ENCODE peak calls at places on chromosomes 13 and 19, in six cellular contexts. One of them, this sample, is unnamed.

GRCh38 chr13:37442996-37443395 is 155.6 kb downstream of the POSTN start:
- DNase-seq in HCT116: no peak
- DNase-seq in neural progenitor cell: no peak
- DNase-seq in PC-3: no peak
- DNase-seq in GM23248: peak; percentile 43
- DNase-seq in SK-N-SH: no peak
- DNase-seq in this sample: no peak

GRCh38 chr19:38658462-38659306 is 11.2 kb downstream of the ACTN4 start:
- DNase-seq in PC-3: peak; percentile 97
- DNase-seq in HCT116: peak; percentile 83
- DNase-seq in neural progenitor cell: no peak
- DNase-seq in SK-N-SH: no peak
- DNase-seq in GM23248: peak; percentile 99
- DNase-seq in this sample: no peak

GRCh38 chr19:18868380-18869230 is 27.4 kb downstream of the CERS1 start:
- DNase-seq in PC-3: no peak
- DNase-seq in GM23248: peak; percentile 35
- DNase-seq in neural progenitor cell: no peak
- DNase-seq in HCT116: no peak
- DNase-seq in SK-N-SH: no peak
- DNase-seq in this sample: no peak

GRCh38 chr13:51532736-51533197 is 51.5 kb upstream of the WDFY2 start:
- DNase-seq in SK-N-SH: no peak
- DNase-seq in HCT116: no peak
- DNase-seq in PC-3: no peak
- DNase-seq in neural progenitor cell: no peak
- DNase-seq in GM23248: no peak
- DNase-seq in this sample: no peak

GRCh38 chr19:13143135-13143534 is 7.0 kb downstream of the STX10 start:
- DNase-seq in GM23248: peak; percentile 73
- DNase-seq in PC-3: peak; percentile 91
- DNase-seq in HCT116: no peak
- DNase-seq in SK-N-SH: no peak
- DNase-seq in neural progenitor cell: no peak
- DNase-seq in this sample: no peak

GRCh38 chr13:79451500-79451962 is 29.4 kb upstream of the NDFIP2 start:
- DNase-seq in PC-3: peak; percentile 62
- DNase-seq in GM23248: peak; percentile 98
- DNase-seq in neural progenitor cell: no peak
- DNase-seq in SK-N-SH: peak; percentile 6
- DNase-seq in HCT116: no peak
- DNase-seq in this sample: peak; percentile 34

GRCh38 chr19:22606954-22607652 is 27.0 kb upstream of the ZNF492 start:
- DNase-seq in PC-3: no peak
- DNase-seq in GM23248: no peak
- DNase-seq in neural progenitor cell: no peak
- DNase-seq in HCT116: no peak
- DNase-seq in SK-N-SH: no peak
- DNase-seq in this sample: no peak

GRCh38 chr13:92657565-92657964 is 569.0 kb upstream of the GPC6 start:
- DNase-seq in neural progenitor cell: no peak
- DNase-seq in PC-3: no peak
- DNase-seq in HCT116: no peak
- DNase-seq in GM23248: no peak
- DNase-seq in SK-N-SH: no peak
- DNase-seq in this sample: no peak

GRCh38 chr19:2613507-2614295 is 88.8 kb downstream of the GNG7 start:
- DNase-seq in GM23248: peak; percentile 71
- DNase-seq in PC-3: peak; percentile 53
- DNase-seq in neural progenitor cell: peak; percentile 57
- DNase-seq in SK-N-SH: peak; percentile 78
- DNase-seq in HCT116: no peak
- DNase-seq in this sample: peak; percentile 74

GRCh38 chr19:18776288-18776594 is 14.9 kb downstream of the COMP start:
- DNase-seq in neural progenitor cell: no peak
- DNase-seq in SK-N-SH: no peak
- DNase-seq in GM23248: peak; percentile 79
- DNase-seq in HCT116: no peak
- DNase-seq in PC-3: peak; percentile 55
- DNase-seq in this sample: no peak

GRCh38 chr19:19217110-19217509 is 5.4 kb downstream of the NCAN start:
- DNase-seq in GM23248: peak; percentile 26
- DNase-seq in HCT116: peak; percentile 75
- DNase-seq in neural progenitor cell: no peak
- DNase-seq in SK-N-SH: peak; percentile 66
- DNase-seq in PC-3: peak; percentile 64
- DNase-seq in this sample: peak; percentile 38

GRCh38 chr13:112569771-112570288 is 18.1 kb downstream of the TUBGCP3 start:
- DNase-seq in SK-N-SH: no peak
- DNase-seq in PC-3: no peak
- DNase-seq in HCT116: no peak
- DNase-seq in neural progenitor cell: no peak
- DNase-seq in GM23248: no peak
- DNase-seq in this sample: no peak

GRCh38 chr13:105276571-105276970 is 1258.9 kb downstream of the EFNB2 start:
- DNase-seq in PC-3: no peak
- DNase-seq in HCT116: no peak
- DNase-seq in GM23248: no peak
- DNase-seq in neural progenitor cell: no peak
- DNase-seq in SK-N-SH: no peak
- DNase-seq in this sample: no peak

GRCh38 chr19:14413765-14414171 is 5.4 kb downstream of the DDX39A start:
- DNase-seq in HCT116: no peak
- DNase-seq in neural progenitor cell: no peak
- DNase-seq in GM23248: peak; percentile 47
- DNase-seq in SK-N-SH: peak; percentile 73
- DNase-seq in PC-3: no peak
- DNase-seq in this sample: no peak

GRCh38 chr19:4379383-4380253 is 20.7 kb downstream of the SH3GL1 start:
- DNase-seq in PC-3: peak; percentile 91
- DNase-seq in GM23248: peak; percentile 45
- DNase-seq in neural progenitor cell: no peak
- DNase-seq in HCT116: no peak
- DNase-seq in SK-N-SH: peak; percentile 18
- DNase-seq in this sample: no peak

GRCh38 chr19:4378886-4379285 is 21.5 kb downstream of the SH3GL1 start:
- DNase-seq in HCT116: no peak
- DNase-seq in SK-N-SH: no peak
- DNase-seq in neural progenitor cell: no peak
- DNase-seq in PC-3: no peak
- DNase-seq in GM23248: no peak
- DNase-seq in this sample: no peak

GRCh38 chr19:4376991-4377781 is 23.2 kb downstream of the SH3GL1 start:
- DNase-seq in neural progenitor cell: no peak
- DNase-seq in SK-N-SH: no peak
- DNase-seq in HCT116: no peak
- DNase-seq in PC-3: peak; percentile 84
- DNase-seq in GM23248: peak; percentile 69
- DNase-seq in this sample: no peak

GRCh38 chr19:4376245-4376990 is 23.9 kb downstream of the SH3GL1 start:
- DNase-seq in neural progenitor cell: no peak
- DNase-seq in GM23248: no peak
- DNase-seq in SK-N-SH: no peak
- DNase-seq in PC-3: peak; percentile 45
- DNase-seq in HCT116: no peak
- DNase-seq in this sample: no peak

GRCh38 chr19:4380254-4380727 is 20.1 kb downstream of the SH3GL1 start:
- DNase-seq in GM23248: peak; percentile 47
- DNase-seq in HCT116: no peak
- DNase-seq in SK-N-SH: peak; percentile 29
- DNase-seq in PC-3: no peak
- DNase-seq in neural progenitor cell: no peak
- DNase-seq in this sample: no peak
- TF ChIP-seq EZH2phosphoT487 in GM23248: no peak
- TF ChIP-seq EZH2phosphoT487 in HCT116: no peak
- TF ChIP-seq EZH2phosphoT487 in SK-N-SH: no peak
- TF ChIP-seq EZH2phosphoT487 in PC-3: no peak
- TF ChIP-seq EZH2phosphoT487 in neural progenitor cell: no peak
- TF ChIP-seq EZH2phosphoT487 in this sample: no peak

GRCh38 chr13:100798739-100799361 is 124.3 kb upstream of the TMTC4 start:
- DNase-seq in GM23248: no peak
- DNase-seq in SK-N-SH: no peak
- DNase-seq in neural progenitor cell: peak; percentile 35
- DNase-seq in HCT116: no peak
- DNase-seq in PC-3: no peak
- DNase-seq in this sample: no peak

GRCh38 chr13:100794575-100794974 is 120.0 kb upstream of the TMTC4 start:
- DNase-seq in PC-3: no peak
- DNase-seq in HCT116: no peak
- DNase-seq in SK-N-SH: no peak
- DNase-seq in neural progenitor cell: no peak
- DNase-seq in GM23248: no peak
- DNase-seq in this sample: no peak

GRCh38 chr13:100797921-100798320 is 123.3 kb upstream of the TMTC4 start:
- DNase-seq in HCT116: no peak
- DNase-seq in neural progenitor cell: no peak
- DNase-seq in SK-N-SH: peak; percentile 19
- DNase-seq in PC-3: no peak
- DNase-seq in GM23248: no peak
- DNase-seq in this sample: no peak

GRCh38 chr13:100800283-100800875 is 125.8 kb upstream of the TMTC4 start:
- DNase-seq in GM23248: no peak
- DNase-seq in neural progenitor cell: no peak
- DNase-seq in PC-3: no peak
- DNase-seq in HCT116: no peak
- DNase-seq in SK-N-SH: no peak
- DNase-seq in this sample: no peak

DNA sequence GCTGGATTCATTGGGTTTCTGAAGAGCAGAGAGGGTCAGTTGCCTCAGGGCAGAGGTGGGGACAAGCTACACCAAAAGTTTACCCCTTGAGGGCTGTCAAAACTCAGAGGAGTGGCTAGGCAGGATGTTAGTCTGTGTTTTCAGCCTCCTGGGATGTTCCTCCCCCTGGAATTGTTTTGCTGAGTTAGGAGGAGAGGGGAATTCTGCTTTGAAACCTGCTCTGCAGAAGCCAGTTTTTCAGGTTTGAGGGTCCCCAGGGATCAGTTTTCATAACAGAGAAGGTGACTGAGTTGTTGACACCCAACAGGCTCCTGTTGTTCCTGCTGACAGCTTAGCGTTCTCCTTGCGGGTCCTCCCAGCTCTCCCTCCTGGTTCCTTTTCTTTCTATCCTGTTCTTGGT is 121.9 kb upstream of the TMTC4 start:
- DNase-seq in HCT116: no peak
- DNase-seq in PC-3: no peak
- DNase-seq in GM23248: no peak
- DNase-seq in neural progenitor cell: no peak
- DNase-seq in SK-N-SH: no peak
- DNase-seq in this sample: no peak
- H3K9ac ChIP-seq in HCT116: no peak overlapping the region
- H3K9ac ChIP-seq in PC-3: no peak overlapping the region
- H3K9ac ChIP-seq in GM23248: no peak overlapping the region
- H3K9ac ChIP-seq in neural progenitor cell: no peak overlapping the region
- H3K9ac ChIP-seq in SK-N-SH: no peak overlapping the region
- H3K9ac ChIP-seq in this sample: no peak overlapping the region

GRCh38 chr19:17539288-17540117 is 15.9 kb upstream of the COLGALT1 start:
- DNase-seq in HCT116: peak; percentile 96
- DNase-seq in PC-3: peak; percentile 94
- DNase-seq in neural progenitor cell: peak; percentile 98
- DNase-seq in GM23248: peak; percentile 96
- DNase-seq in SK-N-SH: peak; percentile 99
- DNase-seq in this sample: peak; percentile 75

GRCh38 chr19:17536957-17537356 is 18.5 kb upstream of the COLGALT1 start:
- DNase-seq in neural progenitor cell: no peak
- DNase-seq in SK-N-SH: no peak
- DNase-seq in PC-3: no peak
- DNase-seq in HCT116: no peak
- DNase-seq in GM23248: no peak
- DNase-seq in this sample: no peak

GRCh38 chr19:17541184-17541759 is 14.2 kb upstream of the COLGALT1 start:
- DNase-seq in HCT116: no peak
- DNase-seq in neural progenitor cell: no peak
- DNase-seq in SK-N-SH: no peak
- DNase-seq in GM23248: no peak
- DNase-seq in PC-3: no peak
- DNase-seq in this sample: no peak

GRCh38 chr19:17540174-17540573 is 15.3 kb upstream of the COLGALT1 start:
- DNase-seq in SK-N-SH: no peak
- DNase-seq in GM23248: no peak
- DNase-seq in neural progenitor cell: no peak
- DNase-seq in HCT116: no peak
- DNase-seq in PC-3: no peak
- DNase-seq in this sample: no peak

GRCh38 chr19:17538684-17539287 is 16.7 kb upstream of the COLGALT1 start:
- DNase-seq in neural progenitor cell: no peak
- DNase-seq in HCT116: no peak
- DNase-seq in PC-3: peak; percentile 4
- DNase-seq in SK-N-SH: no peak
- DNase-seq in GM23248: peak; percentile 23
- DNase-seq in this sample: no peak
- H2AFZ ChIP-seq in neural progenitor cell: peak overlapping the region; percentile 80
- H2AFZ ChIP-seq in HCT116: no peak overlapping the region
- H2AFZ ChIP-seq in PC-3: peak overlapping the region; percentile 88
- H2AFZ ChIP-seq in SK-N-SH: peak overlapping the region; percentile 67
- H2AFZ ChIP-seq in GM23248: peak overlapping the region; percentile 75
- H2AFZ ChIP-seq in this sample: no peak overlapping the region

DNA sequence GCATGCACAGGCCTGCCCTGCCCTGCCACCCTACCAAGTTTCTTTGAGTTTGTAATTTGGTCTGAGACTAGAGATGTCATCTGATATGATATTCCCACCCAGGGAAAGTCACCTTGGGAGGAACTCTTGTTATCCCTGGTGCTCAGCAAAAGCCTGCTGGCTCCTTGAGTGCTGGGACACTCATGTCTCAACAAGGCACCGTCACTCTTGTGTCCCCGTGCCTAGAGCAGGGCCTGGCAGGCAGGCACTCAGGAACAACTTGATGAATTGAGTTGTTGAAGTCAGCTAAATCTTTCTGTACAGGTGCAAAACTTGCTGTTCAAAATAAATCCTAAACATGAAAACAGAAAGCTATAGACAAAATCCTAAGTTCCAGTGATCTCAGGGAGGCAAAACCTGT is 345.4 kb downstream of the KCNRG start:
- DNase-seq in HCT116: no peak
- DNase-seq in neural progenitor cell: no peak
- DNase-seq in PC-3: no peak
- DNase-seq in SK-N-SH: no peak
- DNase-seq in GM23248: no peak
- DNase-seq in this sample: no peak
- TF ChIP-seq EZH2phosphoT487 in HCT116: no peak
- TF ChIP-seq EZH2phosphoT487 in neural progenitor cell: no peak
- TF ChIP-seq EZH2phosphoT487 in PC-3: no peak
- TF ChIP-seq EZH2phosphoT487 in SK-N-SH: no peak
- TF ChIP-seq EZH2phosphoT487 in GM23248: no peak
- TF ChIP-seq EZH2phosphoT487 in this sample: no peak